ENCODE peak calls at places on chromosomes 2 and 18, in ten cellular contexts. F is fibroblast of mammary gland, P is ecto neural progenitor cell, E is choroid plexus epithelial cell, W is neural crest cell, D is pons, U is HEK293T, Z is cardiac fibroblast, I is GM04504, K is OCI-M1. V is an unnamed sample.

GRCh38 chr2:172438064-172438421 is 10.7 kb downstream of the ITGA6 start:
- DNase-seq in F (peak), P (no peak), E (no peak), W (no peak), D (no peak), U (no peak), Z (no peak), I (no peak), K (no peak), V (no peak)

GRCh38 chr2:170152421-170152820 is 25.5 kb upstream of the MYO3B start:
- DNase-seq in F (no peak), P (no peak), E (no peak), W (no peak), D (no peak), U (no peak), Z (no peak), I (no peak), K (no peak), V (no peak)

GRCh38 chr2:216283038-216283900 is 89.0 kb downstream of the MARCHF4 start:
- DNase-seq in F (peak), P (peak), E (peak), W (peak), D (no peak), U (peak), Z (no peak), I (no peak), K (peak), V (no peak)

GRCh38 chr2:67828066-67828465 is 234.7 kb downstream of the C1D start:
- DNase-seq in F (no peak), P (no peak), E (no peak), W (no peak), D (no peak), U (no peak), Z (no peak), I (no peak), K (no peak), V (no peak)

GRCh38 chr2:178195390-178196166 is 1.3 kb downstream of the OSBPL6 start:
- DNase-seq in F (no peak), P (no peak), E (no peak), W (no peak), D (no peak), U (no peak), Z (no peak), I (no peak), K (peak), V (no peak)

GRCh38 chr2:101157272-101157671 is 6.1 kb upstream of the TBC1D8 start:
- DNase-seq in F (no peak), P (no peak), E (no peak), W (no peak), D (no peak), U (no peak), Z (no peak), I (no peak), K (no peak), V (no peak)

GRCh38 chr2:8219631-8220393 is 462.0 kb upstream of the ID2 start:
- DNase-seq in F (no peak), P (no peak), E (no peak), W (no peak), D (no peak), U (no peak), Z (no peak), I (no peak), K (no peak), V (no peak)

GRCh38 chr2:46471-47345 is at the start of gene FAM110C:
- DNase-seq in F (peak), P (peak), E (peak), W (no peak), D (no peak), U (peak), Z (peak), I (no peak), K (no peak), V (peak)

GRCh38 chr2:67574230-67574629 is 177.1 kb downstream of the ETAA1 start:
- DNase-seq in F (peak), P (no peak), E (peak), W (no peak), D (no peak), U (no peak), Z (peak), I (no peak), K (no peak), V (no peak)

GRCh38 chr2:8090748-8091700 is 590.8 kb upstream of the ID2 start:
- DNase-seq in F (peak), P (no peak), E (peak), W (no peak), D (no peak), U (no peak), Z (peak), I (peak), K (peak), V (no peak)

GRCh38 chr2:161045726-161046125 is 114.5 kb upstream of the TANK start:
- DNase-seq in F (peak), P (no peak), E (peak), W (no peak), D (no peak), U (no peak), Z (peak), I (no peak), K (no peak), V (no peak)

GRCh38 chr2:206232287-206233035 is 42.0 kb upstream of the ZDBF2 start:
- DNase-seq in F (no peak), P (no peak), E (no peak), W (no peak), D (no peak), U (no peak), Z (peak), I (no peak), K (no peak), V (no peak)

GRCh38 chr2:221463235-221463896 is 108.7 kb downstream of the EPHA4 start:
- DNase-seq in F (no peak), P (no peak), E (no peak), W (no peak), D (no peak), U (no peak), Z (no peak), I (no peak), K (no peak), V (no peak)

GRCh38 chr18:41871229-41872000 is 83.6 kb upstream of the PIK3C3 start:
- DNase-seq in F (no peak), P (no peak), E (peak), W (no peak), D (no peak), U (no peak), Z (no peak), I (no peak), K (no peak), V (no peak)

GRCh38 chr2:162197095-162197825 is 45.2 kb upstream of the GCG start:
- DNase-seq in F (peak), P (no peak), E (peak), W (no peak), D (no peak), U (no peak), Z (no peak), I (no peak), K (no peak), V (no peak)

GRCh38 chr2:24623535-24623934 is 132.5 kb downstream of the NCOA1 start:
- DNase-seq in F (no peak), P (no peak), E (no peak), W (no peak), D (no peak), U (no peak), Z (no peak), I (no peak), K (no peak), V (no peak)

GRCh38 chr18:23689616-23690504 is 607 bp downstream of the LAMA3 start:
- DNase-seq in F (no peak), P (peak), E (no peak), W (peak), D (no peak), U (peak), Z (no peak), I (no peak), K (no peak), V (no peak)

GRCh38 chr18:74194691-74195090 is 46.4 kb downstream of the TIMM21 start:
- DNase-seq in F (peak), P (no peak), E (no peak), W (no peak), D (no peak), U (no peak), Z (no peak), I (no peak), K (no peak), V (no peak)

GRCh38 chr2:12739721-12740254 is 23.1 kb downstream of the TRIB2 start:
- DNase-seq in F (no peak), P (no peak), E (no peak), W (no peak), D (no peak), U (no peak), Z (no peak), I (no peak), K (no peak), V (no peak)

GRCh38 chr2:23381084-23381483 is 3.9 kb upstream of the KLHL29 start:
- DNase-seq in F (peak), P (no peak), E (peak), W (no peak), D (no peak), U (no peak), Z (peak), I (no peak), K (peak), V (no peak)

GRCh38 chr2:23178398-23178797 is 206.6 kb upstream of the KLHL29 start:
- DNase-seq in F (no peak), P (no peak), E (no peak), W (no peak), D (no peak), U (no peak), Z (no peak), I (no peak), K (no peak), V (no peak)

GRCh38 chr2:217878865-217879595 is 123.8 kb downstream of the TNS1 start:
- DNase-seq in F (no peak), P (no peak), E (no peak), W (peak), D (no peak), U (no peak), Z (no peak), I (no peak), K (no peak), V (no peak)

GRCh38 chr2:46865181-46865970 is 50.2 kb downstream of the MCFD2 start:
- DNase-seq in F (no peak), P (no peak), E (no peak), W (no peak), D (no peak), U (no peak), Z (no peak), I (no peak), K (no peak), V (no peak)

GRCh38 chr2:171272039-171272438 is 111.3 kb upstream of the TLK1 start:
- DNase-seq in F (peak), P (no peak), E (peak), W (no peak), D (no peak), U (no peak), Z (peak), I (peak), K (peak), V (no peak)

GRCh38 chr2:157220502-157220901 is 37.0 kb upstream of the GALNT5 start:
- DNase-seq in F (no peak), P (no peak), E (no peak), W (no peak), D (no peak), U (no peak), Z (no peak), I (no peak), K (no peak), V (no peak)

GRCh38 chr2:239726091-239726591 is 299.0 kb downstream of the NDUFA10 start:
- DNase-seq in F (no peak), P (no peak), E (no peak), W (no peak), D (no peak), U (no peak), Z (no peak), I (no peak), K (no peak), V (no peak)

GRCh38 chr2:10079931-10080535 is at the start of gene CYS1:
- DNase-seq in F (no peak), P (peak), E (peak), W (peak), D (no peak), U (peak), Z (peak), I (no peak), K (no peak), V (peak)

GRCh38 chr18:52716926-52717325 is 376.9 kb downstream of the DCC start:
- DNase-seq in F (peak), P (no peak), E (peak), W (peak), D (peak), U (peak), Z (peak), I (no peak), K (peak), V (no peak)

GRCh38 chr2:158994920-158995676 is 26.7 kb downstream of the TANC1 start:
- DNase-seq in F (peak), P (no peak), E (peak), W (no peak), D (no peak), U (peak), Z (peak), I (no peak), K (no peak), V (no peak)

GRCh38 chr2:237590272-237591020 is at the start of gene RAB17:
- DNase-seq in F (no peak), P (no peak), E (no peak), W (no peak), D (no peak), U (no peak), Z (peak), I (no peak), K (no peak), V (no peak)

GRCh38 chr2:8370258-8370802 is 311.5 kb upstream of the ID2 start:
- DNase-seq in F (no peak), P (no peak), E (no peak), W (no peak), D (no peak), U (no peak), Z (no peak), I (no peak), K (no peak), V (no peak)

GRCh38 chr2:63856302-63856600 is 14.6 kb downstream of the UGP2 start:
- DNase-seq in F (no peak), P (no peak), E (no peak), W (no peak), D (no peak), U (no peak), Z (no peak), I (no peak), K (peak), V (no peak)